ENCODE peak calls at places on chromosomes 12 and 14, in eight cellular contexts. One of them, this sample, is unnamed.

GRCh38 chr12:82182601-82183000 is 175.6 kb downstream of the CCDC59 start:
- DNase-seq in AG10803: peak
- DNase-seq in adipocyte: peak
- DNase-seq in right lobe of liver: no peak
- DNase-seq in neural progenitor cell: no peak
- DNase-seq in fibroblast of mammary gland: no peak
- DNase-seq in GM23248: peak
- DNase-seq in adrenal gland: no peak
- DNase-seq in this sample: peak

GRCh38 chr14:37592288-37593274 is 2.5 kb downstream of the FOXA1 start:
- DNase-seq in AG10803: no peak
- DNase-seq in adipocyte: no peak
- DNase-seq in right lobe of liver: peak
- DNase-seq in neural progenitor cell: peak
- DNase-seq in fibroblast of mammary gland: no peak
- DNase-seq in GM23248: no peak
- DNase-seq in adrenal gland: no peak
- DNase-seq in this sample: no peak

GRCh38 chr12:111842556-111843396 is 748 bp downstream of the MAPKAPK5 start:
- DNase-seq in AG10803: peak
- DNase-seq in adipocyte: peak
- DNase-seq in right lobe of liver: peak
- DNase-seq in neural progenitor cell: peak
- DNase-seq in fibroblast of mammary gland: peak
- DNase-seq in GM23248: peak
- DNase-seq in adrenal gland: no peak
- DNase-seq in this sample: peak

GRCh38 chr12:102406033-102406584 is 74.3 kb downstream of the IGF1 start:
- DNase-seq in AG10803: peak
- DNase-seq in adipocyte: peak
- DNase-seq in right lobe of liver: no peak
- DNase-seq in neural progenitor cell: peak
- DNase-seq in fibroblast of mammary gland: peak
- DNase-seq in GM23248: peak
- DNase-seq in adrenal gland: peak
- DNase-seq in this sample: peak

GRCh38 chr14:53152627-53152908 is 555 bp downstream of the DDHD1 start:
- DNase-seq in AG10803: no peak
- DNase-seq in adipocyte: no peak
- DNase-seq in right lobe of liver: no peak
- DNase-seq in neural progenitor cell: no peak
- DNase-seq in fibroblast of mammary gland: no peak
- DNase-seq in GM23248: peak
- DNase-seq in adrenal gland: no peak
- DNase-seq in this sample: peak

GRCh38 chr12:53222170-53223005 is 9.6 kb downstream of the RARG start:
- DNase-seq in AG10803: peak
- DNase-seq in adipocyte: peak
- DNase-seq in right lobe of liver: no peak
- DNase-seq in neural progenitor cell: peak
- DNase-seq in fibroblast of mammary gland: peak
- DNase-seq in GM23248: peak
- DNase-seq in adrenal gland: no peak
- DNase-seq in this sample: no peak

GRCh38 chr12:68538722-68539614 is 71.7 kb upstream of the RAP1B start:
- DNase-seq in AG10803: peak
- DNase-seq in adipocyte: peak
- DNase-seq in right lobe of liver: no peak
- DNase-seq in neural progenitor cell: peak
- DNase-seq in fibroblast of mammary gland: peak
- DNase-seq in GM23248: peak
- DNase-seq in adrenal gland: peak
- DNase-seq in this sample: peak

GRCh38 chr14:44701563-44702263 is 194.6 kb upstream of the FSCB start:
- DNase-seq in AG10803: no peak
- DNase-seq in adipocyte: no peak
- DNase-seq in right lobe of liver: no peak
- DNase-seq in neural progenitor cell: peak
- DNase-seq in fibroblast of mammary gland: no peak
- DNase-seq in GM23248: no peak
- DNase-seq in adrenal gland: no peak
- DNase-seq in this sample: no peak

GRCh38 chr14:93379841-93380240 is 32.9 kb downstream of the COX8C start:
- DNase-seq in AG10803: no peak
- DNase-seq in adipocyte: no peak
- DNase-seq in right lobe of liver: no peak
- DNase-seq in neural progenitor cell: no peak
- DNase-seq in fibroblast of mammary gland: no peak
- DNase-seq in GM23248: no peak
- DNase-seq in adrenal gland: no peak
- DNase-seq in this sample: no peak

GRCh38 chr14:92589213-92589852 is 75.8 kb downstream of the RIN3 start:
- DNase-seq in AG10803: peak
- DNase-seq in adipocyte: peak
- DNase-seq in right lobe of liver: no peak
- DNase-seq in neural progenitor cell: peak
- DNase-seq in fibroblast of mammary gland: peak
- DNase-seq in GM23248: peak
- DNase-seq in adrenal gland: no peak
- DNase-seq in this sample: peak

GRCh38 chr14:68749487-68750475 is 43.1 kb downstream of the ZFP36L1 start:
- DNase-seq in AG10803: no peak
- DNase-seq in adipocyte: no peak
- DNase-seq in right lobe of liver: no peak
- DNase-seq in neural progenitor cell: no peak
- DNase-seq in fibroblast of mammary gland: peak
- DNase-seq in GM23248: no peak
- DNase-seq in adrenal gland: no peak
- DNase-seq in this sample: no peak

GRCh38 chr12:47079365-47079893 is at the start of gene PCED1B:
- DNase-seq in AG10803: peak
- DNase-seq in adipocyte: peak
- DNase-seq in right lobe of liver: peak
- DNase-seq in neural progenitor cell: peak
- DNase-seq in fibroblast of mammary gland: peak
- DNase-seq in GM23248: peak
- DNase-seq in adrenal gland: peak
- DNase-seq in this sample: peak

GRCh38 chr14:89303452-89304435 is 113.3 kb downstream of the FOXN3 start:
- DNase-seq in AG10803: peak
- DNase-seq in adipocyte: peak
- DNase-seq in right lobe of liver: no peak
- DNase-seq in neural progenitor cell: peak
- DNase-seq in fibroblast of mammary gland: peak
- DNase-seq in GM23248: peak
- DNase-seq in adrenal gland: peak
- DNase-seq in this sample: peak

GRCh38 chr12:51848843-51849735 is 571 bp upstream of the FIGNL2 start:
- DNase-seq in AG10803: no peak
- DNase-seq in adipocyte: peak
- DNase-seq in right lobe of liver: no peak
- DNase-seq in neural progenitor cell: peak
- DNase-seq in fibroblast of mammary gland: no peak
- DNase-seq in GM23248: no peak
- DNase-seq in adrenal gland: no peak
- DNase-seq in this sample: no peak
- H3K4me3 ChIP-seq in AG10803: no peak
- H3K4me3 ChIP-seq in adipocyte: no peak
- H3K4me3 ChIP-seq in right lobe of liver: peak
- H3K4me3 ChIP-seq in neural progenitor cell: peak
- H3K4me3 ChIP-seq in fibroblast of mammary gland: no peak
- H3K4me3 ChIP-seq in GM23248: no peak
- H3K4me3 ChIP-seq in adrenal gland: no peak
- H3K4me3 ChIP-seq in this sample: no peak

GRCh38 chr14:102575479-102576428 is 16.7 kb upstream of the RCOR1 start:
- DNase-seq in AG10803: no peak
- DNase-seq in adipocyte: no peak
- DNase-seq in right lobe of liver: no peak
- DNase-seq in neural progenitor cell: no peak
- DNase-seq in fibroblast of mammary gland: no peak
- DNase-seq in GM23248: no peak
- DNase-seq in adrenal gland: no peak
- DNase-seq in this sample: no peak

GRCh38 chr14:102571043-102571442 is 21.4 kb upstream of the RCOR1 start:
- DNase-seq in AG10803: no peak
- DNase-seq in adipocyte: no peak
- DNase-seq in right lobe of liver: no peak
- DNase-seq in neural progenitor cell: no peak
- DNase-seq in fibroblast of mammary gland: no peak
- DNase-seq in GM23248: no peak
- DNase-seq in adrenal gland: no peak
- DNase-seq in this sample: no peak

GRCh38 chr14:102574840-102575478 is 17.5 kb upstream of the RCOR1 start:
- DNase-seq in AG10803: no peak
- DNase-seq in adipocyte: no peak
- DNase-seq in right lobe of liver: no peak
- DNase-seq in neural progenitor cell: peak
- DNase-seq in fibroblast of mammary gland: no peak
- DNase-seq in GM23248: no peak
- DNase-seq in adrenal gland: no peak
- DNase-seq in this sample: no peak

GRCh38 chr14:102571478-102572042 is 20.9 kb upstream of the RCOR1 start:
- DNase-seq in AG10803: no peak
- DNase-seq in adipocyte: no peak
- DNase-seq in right lobe of liver: no peak
- DNase-seq in neural progenitor cell: no peak
- DNase-seq in fibroblast of mammary gland: no peak
- DNase-seq in GM23248: no peak
- DNase-seq in adrenal gland: no peak
- DNase-seq in this sample: no peak

DNA sequence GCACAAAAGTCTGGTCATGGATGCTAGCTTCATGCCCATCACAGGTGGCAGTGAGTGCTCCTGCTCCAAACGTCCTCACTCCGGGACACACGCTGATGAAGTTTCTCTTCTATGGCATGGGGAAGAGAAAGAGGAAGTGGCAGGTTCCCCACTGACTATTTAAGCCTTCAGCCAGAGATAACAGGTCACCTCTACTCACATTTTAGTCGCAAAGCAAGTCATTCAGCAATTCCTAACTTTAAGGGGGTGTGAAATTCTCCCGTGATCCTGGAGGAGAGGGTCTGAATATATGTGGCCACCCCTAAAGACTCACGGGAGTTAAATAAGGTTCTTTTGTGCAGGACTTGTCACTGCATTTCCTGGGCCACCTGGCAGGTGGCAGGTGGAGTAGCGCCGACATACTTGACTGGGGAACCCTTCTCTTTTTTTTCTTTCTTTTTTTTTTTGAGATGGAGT is 18.8 kb upstream of the RCOR1 start:
- DNase-seq in AG10803: no peak
- DNase-seq in adipocyte: no peak
- DNase-seq in right lobe of liver: no peak
- DNase-seq in neural progenitor cell: no peak
- DNase-seq in fibroblast of mammary gland: no peak
- DNase-seq in GM23248: no peak
- DNase-seq in adrenal gland: no peak
- DNase-seq in this sample: no peak
- H3K4me3 ChIP-seq in AG10803: no peak
- H3K4me3 ChIP-seq in adipocyte: no peak
- H3K4me3 ChIP-seq in right lobe of liver: no peak
- H3K4me3 ChIP-seq in neural progenitor cell: no peak
- H3K4me3 ChIP-seq in fibroblast of mammary gland: no peak
- H3K4me3 ChIP-seq in GM23248: no peak
- H3K4me3 ChIP-seq in adrenal gland: no peak
- H3K4me3 ChIP-seq in this sample: no peak

DNA sequence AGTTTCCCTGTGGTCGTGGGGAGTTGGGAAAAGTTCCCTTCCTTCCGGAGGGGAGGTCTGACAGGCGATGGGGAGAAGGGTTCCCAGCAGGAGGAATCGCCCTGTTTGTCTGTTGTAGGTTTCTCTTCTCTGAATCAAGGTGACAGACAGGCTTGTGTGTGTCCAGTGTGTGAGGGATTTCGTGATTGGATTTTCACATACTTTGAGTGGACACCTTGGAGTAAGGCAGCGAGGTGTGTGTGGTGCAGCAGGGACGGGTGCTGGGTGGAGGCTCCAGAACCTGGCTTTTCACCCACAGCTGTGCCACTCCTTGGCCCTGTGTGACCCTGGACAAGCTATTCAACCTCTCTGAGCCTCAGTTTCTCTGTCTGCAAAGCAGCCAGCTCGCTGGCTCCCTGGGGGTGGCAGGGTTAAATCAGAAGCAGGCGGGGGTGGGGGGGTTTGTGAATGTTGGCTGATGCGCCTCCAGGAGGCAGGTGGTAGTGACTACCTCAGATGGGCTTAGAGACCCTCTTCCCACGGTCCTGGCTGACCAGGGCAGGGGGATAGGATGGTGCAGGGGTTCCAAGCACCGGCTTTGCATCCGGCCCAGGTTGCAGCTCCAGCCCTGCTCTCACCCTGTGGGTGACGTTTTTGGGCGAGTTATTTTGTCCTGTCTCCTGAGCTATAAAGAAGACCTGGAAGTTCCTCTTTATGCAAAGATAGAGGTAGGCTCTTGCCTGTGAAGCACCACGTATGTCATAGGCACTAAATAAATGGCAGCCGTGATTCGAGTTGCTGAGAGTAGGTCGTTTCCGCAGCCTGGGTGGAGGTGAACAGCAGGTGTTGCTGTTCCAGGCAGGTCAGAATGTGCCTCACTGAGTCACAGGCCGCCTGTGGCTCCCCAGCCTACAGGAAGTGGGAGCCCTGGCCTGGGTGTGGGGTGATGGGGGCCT is 687 bp downstream of the BDKRB2 start:
- DNase-seq in AG10803: no peak
- DNase-seq in adipocyte: no peak
- DNase-seq in right lobe of liver: no peak
- DNase-seq in neural progenitor cell: no peak
- DNase-seq in fibroblast of mammary gland: no peak
- DNase-seq in GM23248: peak
- DNase-seq in adrenal gland: no peak
- DNase-seq in this sample: no peak
- H3K4me3 ChIP-seq in AG10803: peak
- H3K4me3 ChIP-seq in adipocyte: peak
- H3K4me3 ChIP-seq in right lobe of liver: no peak
- H3K4me3 ChIP-seq in neural progenitor cell: peak
- H3K4me3 ChIP-seq in fibroblast of mammary gland: peak
- H3K4me3 ChIP-seq in GM23248: peak
- H3K4me3 ChIP-seq in adrenal gland: no peak
- H3K4me3 ChIP-seq in this sample: peak

DNA sequence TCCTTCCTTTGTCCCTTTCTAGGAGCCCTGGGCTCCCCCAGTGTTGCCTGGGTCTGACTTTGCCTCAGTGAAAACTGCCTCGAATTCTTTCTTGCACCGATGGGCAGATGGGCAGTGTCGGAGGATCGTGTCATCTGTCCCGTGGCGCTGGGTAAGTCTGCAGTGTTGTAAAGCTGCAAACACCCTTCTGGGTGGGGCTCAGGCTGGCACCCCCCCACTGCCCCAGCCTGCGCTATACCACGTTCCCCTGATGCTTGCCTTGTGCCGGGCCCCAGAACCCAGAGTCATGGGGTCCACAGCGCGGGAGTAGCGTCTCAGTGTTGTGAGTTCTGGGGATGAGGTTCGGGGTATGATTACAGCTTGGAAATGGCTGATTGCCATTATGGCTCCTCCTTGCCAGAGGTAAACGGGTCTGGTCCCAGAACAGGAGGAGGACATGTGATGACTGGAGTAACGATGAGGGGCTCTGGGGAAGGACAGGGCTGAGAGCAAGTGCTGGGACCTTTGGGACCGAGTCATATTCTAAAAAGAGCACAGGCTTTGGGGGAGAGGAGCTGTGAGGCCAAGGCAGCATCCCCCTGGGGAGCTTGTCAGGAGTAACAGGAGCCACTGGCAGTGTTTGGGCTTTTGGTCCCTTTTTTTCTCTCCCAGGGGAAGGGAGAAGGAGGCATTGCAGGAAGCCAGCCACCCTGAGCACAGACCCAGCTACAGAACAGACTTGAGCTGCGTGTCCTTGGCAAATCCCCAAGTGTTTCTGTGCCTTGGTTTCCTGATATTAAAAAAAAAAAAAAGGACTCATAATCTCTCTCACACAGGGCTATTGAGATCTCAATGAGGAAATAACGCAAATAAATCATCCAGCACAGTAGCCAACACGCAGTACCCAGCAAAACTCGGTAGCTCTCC is 4.3 kb downstream of the RTL1 start:
- DNase-seq in AG10803: no peak
- DNase-seq in adipocyte: no peak
- DNase-seq in right lobe of liver: no peak
- DNase-seq in neural progenitor cell: peak
- DNase-seq in fibroblast of mammary gland: no peak
- DNase-seq in GM23248: no peak
- DNase-seq in adrenal gland: peak
- DNase-seq in this sample: peak
- H3K4me3 ChIP-seq in AG10803: no peak
- H3K4me3 ChIP-seq in adipocyte: no peak
- H3K4me3 ChIP-seq in right lobe of liver: no peak
- H3K4me3 ChIP-seq in neural progenitor cell: no peak
- H3K4me3 ChIP-seq in fibroblast of mammary gland: no peak
- H3K4me3 ChIP-seq in GM23248: no peak
- H3K4me3 ChIP-seq in adrenal gland: no peak
- H3K4me3 ChIP-seq in this sample: no peak